ENCODE peak calls at places on chromosome 21, in four cellular contexts. C is activated T-cell treated with anti-CD3 and anti-CD28 coated beads for 1 hour; U is ovary; R is activated CD4-positive, alpha-beta T cell treated with anti-CD3 and anti-CD28 coated beads, Interleukin-2, amount 50 U/mL, for 48 hours. A is an unnamed sample.
A peak's percentile ranks its signal among the peaks of the same experiment; 100 is the strongest.

GRCh38 chr21:45012661-45013270 is 61.6 kb upstream of the ADARB1 start:
- DNase-seq in C (no peak), U (peak; percentile 6), R (no peak), A (no peak)

GRCh38 chr21:41612674-41613250 is 104.8 kb upstream of the TMPRSS2 start:
- DNase-seq in C (no peak), U (peak; percentile 74), R (peak; percentile 41), A (no peak)

GRCh38 chr21:34367320-34367935 is 3.6 kb downstream of the KCNE2 start:
- DNase-seq in C (peak; percentile 13), U (no peak), R (peak; percentile 35), A (peak; percentile 20)

GRCh38 chr21:38454161-38454560 is 44.1 kb downstream of the ERG start:
- DNase-seq in C (no peak), U (no peak), R (no peak), A (no peak)

GRCh38 chr21:45506241-45506817 is 35.9 kb downstream of the SLC19A1 start:
- DNase-seq in C (no peak), U (peak; percentile 18), R (no peak), A (no peak)

GRCh38 chr21:34280389-34280795 is 83.4 kb upstream of the KCNE2 start:
- DNase-seq in C (no peak), U (peak; percentile 59), R (no peak), A (no peak)

GRCh38 chr21:44609193-44609592 is 2.7 kb upstream of the KRTAP10-8 start:
- DNase-seq in C (no peak), U (no peak), R (no peak), A (no peak)

GRCh38 chr21:29697555-29698193 is 242.1 kb downstream of the GRIK1 start:
- DNase-seq in C (no peak), U (no peak), R (no peak), A (no peak)

GRCh38 chr21:38048241-38048640 is 132.0 kb upstream of the KCNJ6 start:
- DNase-seq in C (no peak), U (no peak), R (no peak), A (no peak)

GRCh38 chr21:45528028-45528705 is 14.1 kb downstream of the SLC19A1 start:
- DNase-seq in C (no peak), U (peak; percentile 15), R (no peak), A (no peak)

GRCh38 chr21:46425566-46425965 is 33.1 kb upstream of the DIP2A start:
- DNase-seq in C (peak; percentile 26), U (no peak), R (peak; percentile 33), A (no peak)

GRCh38 chr21:15763359-15763758 is 33.6 kb downstream of the USP25 start:
- DNase-seq in C (no peak), U (no peak), R (no peak), A (no peak)

GRCh38 chr21:42674351-42674940 is 21.0 kb downstream of the PDE9A start:
- DNase-seq in C (no peak), U (peak; percentile 71), R (no peak), A (no peak)

GRCh38 chr21:28436286-28436932 is 556.3 kb downstream of the LTN1 start:
- DNase-seq in C (no peak), U (no peak), R (no peak), A (no peak)

GRCh38 chr21:41564871-41565281 is 56.9 kb upstream of the TMPRSS2 start:
- DNase-seq in C (no peak), U (no peak), R (peak; percentile 19), A (no peak)

GRCh38 chr21:42567861-42568260 is 54.2 kb downstream of the SLC37A1 start:
- DNase-seq in C (no peak), U (no peak), R (no peak), A (no peak)

GRCh38 chr21:28257276-28257675 is 735.4 kb downstream of the LTN1 start:
- DNase-seq in C (no peak), U (no peak), R (no peak), A (no peak)

GRCh38 chr21:29305561-29305960 is 6.8 kb downstream of the BACH1 start:
- DNase-seq in C (no peak), U (no peak), R (no peak), A (no peak)

GRCh38 chr21:15943009-15943666 is 213.4 kb downstream of the USP25 start:
- DNase-seq in C (no peak), U (no peak), R (no peak), A (no peak)

GRCh38 chr21:34020005-34020847 is 53.2 kb upstream of the MRPS6 start:
- DNase-seq in C (no peak), U (no peak), R (no peak), A (peak; percentile 40)

GRCh38 chr21:38823737-38824123 is 18.0 kb downstream of the ETS2 start:
- DNase-seq in C (no peak), U (no peak), R (no peak), A (no peak)

GRCh38 chr21:18614327-18614726 is 210.7 kb upstream of the TMPRSS15 start:
- DNase-seq in C (no peak), U (no peak), R (no peak), A (no peak)

GRCh38 chr21:41500354-41500753 is 7.6 kb downstream of the TMPRSS2 start:
- DNase-seq in C (no peak), U (no peak), R (no peak), A (no peak)

GRCh38 chr21:42219606-42220137 is 732 bp downstream of the ABCG1 start:
- DNase-seq in C (no peak), U (peak; percentile 50), R (peak; percentile 47), A (no peak)

GRCh38 chr21:31500071-31500470 is 156.0 kb upstream of the TIAM1 start:
- DNase-seq in C (no peak), U (no peak), R (no peak), A (no peak)

GRCh38 chr21:25837545-25838263 is 102.9 kb downstream of the GABPA start:
- DNase-seq in C (no peak), U (no peak), R (no peak), A (no peak)

GRCh38 chr21:32597205-32597604 is 11.9 kb upstream of the TCP10L start:
- DNase-seq in C (no peak), U (no peak), R (no peak), A (no peak)

GRCh38 chr21:24369751-24370150 is 1237.5 kb downstream of the MRPL39 start:
- DNase-seq in C (no peak), U (no peak), R (no peak), A (no peak)

GRCh38 chr21:36773111-36773510 is 74.2 kb downstream of the SIM2 start:
- DNase-seq in C (no peak), U (peak; percentile 81), R (no peak), A (no peak)

GRCh38 chr21:26920055-26920454 is 46.8 kb downstream of the ADAMTS5 start:
- DNase-seq in C (no peak), U (no peak), R (no peak), A (no peak)

GRCh38 chr21:41600116-41600515 is 92.2 kb upstream of the TMPRSS2 start:
- DNase-seq in C (no peak), U (no peak), R (no peak), A (no peak)

GRCh38 chr21:45076245-45076661 is 1.9 kb downstream of the ADARB1 start:
- DNase-seq in C (no peak), U (no peak), R (peak; percentile 26), A (no peak)

GRCh38 chr21:37532868-37533780 is 166.6 kb downstream of the DYRK1A start:
- DNase-seq in C (no peak), U (no peak), R (peak; percentile 28), A (no peak)

GRCh38 chr21:46012154-46012553 is 30.6 kb downstream of the COL6A1 start:
- DNase-seq in C (no peak), U (no peak), R (no peak), A (no peak)

GRCh38 chr21:15001773-15002647 is 62.8 kb downstream of the NRIP1 start:
- DNase-seq in C (no peak), U (no peak), R (no peak), A (no peak)

GRCh38 chr21:20108976-20109375 is 889.2 kb upstream of the NCAM2 start:
- DNase-seq in C (no peak), U (no peak), R (no peak), A (no peak)

A was measured in memory B cell.